ENCODE peak calls at places on chromosomes 2 and 18, in eight cellular contexts. D is lower lobe of right lung, R is adrenal gland, L is HCT116, H is mesendoderm, Z is heart left ventricle, Y is K562, B is WERI-Rb-1. X is an unnamed sample.

GRCh38 chr2:3911891-3912455 is 208.6 kb downstream of the DCDC2C start:
- DNase-seq in D (no peak), R (no peak), L (no peak), H (no peak), Z (no peak), Y (no peak), B (no peak), X (no peak)

GRCh38 chr2:105410554-105410953 is 11.7 kb upstream of the FHL2 start:
- DNase-seq in D (no peak), R (no peak), L (no peak), H (no peak), Z (no peak), Y (no peak), B (no peak), X (no peak)

GRCh38 chr2:45011621-45012602 is 2.7 kb upstream of the SIX2 start:
- DNase-seq in D (no peak), R (no peak), L (no peak), H (no peak), Z (no peak), Y (no peak), B (no peak), X (no peak)

GRCh38 chr2:23351388-23352141 is 33.4 kb upstream of the KLHL29 start:
- DNase-seq in D (peak), R (peak), L (peak), H (peak), Z (peak), Y (peak), B (peak), X (peak)

GRCh38 chr18:78406743-78407455 is 572.7 kb upstream of the SALL3 start:
- DNase-seq in D (no peak), R (no peak), L (no peak), H (no peak), Z (no peak), Y (no peak), B (peak), X (no peak)

GRCh38 chr2:231709981-231710750 is 1.8 kb downstream of the PTMA start:
- DNase-seq in D (peak), R (peak), L (no peak), H (peak), Z (peak), Y (peak), B (peak), X (peak)

GRCh38 chr18:34942975-34943374 is 98.2 kb upstream of the MAPRE2 start:
- DNase-seq in D (no peak), R (no peak), L (no peak), H (peak), Z (no peak), Y (peak), B (no peak), X (no peak)

GRCh38 chr2:163247151-163247872 is 408.7 kb upstream of the KCNH7 start:
- DNase-seq in D (no peak), R (no peak), L (no peak), H (peak), Z (no peak), Y (no peak), B (no peak), X (no peak)

GRCh38 chr18:7789853-7790552 is 222.9 kb downstream of the PTPRM start:
- DNase-seq in D (no peak), R (no peak), L (peak), H (peak), Z (no peak), Y (peak), B (peak), X (no peak)

GRCh38 chr2:200148366-200148765 is 158.1 kb upstream of the SPATS2L start:
- DNase-seq in D (no peak), R (no peak), L (no peak), H (no peak), Z (no peak), Y (no peak), B (no peak), X (no peak)

GRCh38 chr2:79124907-79125720 is 4.8 kb downstream of the REG1A start:
- DNase-seq in D (no peak), R (no peak), L (no peak), H (no peak), Z (no peak), Y (no peak), B (no peak), X (no peak)

GRCh38 chr2:231342111-231342711 is 53.3 kb upstream of the B3GNT7 start:
- DNase-seq in D (peak), R (peak), L (no peak), H (no peak), Z (no peak), Y (no peak), B (no peak), X (no peak)

GRCh38 chr2:121076885-121077549 is 208.0 kb downstream of the TFCP2L1 start:
- DNase-seq in D (peak), R (peak), L (peak), H (peak), Z (peak), Y (peak), B (peak), X (peak)

GRCh38 chr2:194549387-194549786 is 1107.6 kb upstream of the SLC39A10 start:
- DNase-seq in D (no peak), R (no peak), L (no peak), H (no peak), Z (no peak), Y (no peak), B (no peak), X (no peak)

GRCh38 chr2:179179719-179180118 is 84.9 kb downstream of the SESTD1 start:
- DNase-seq in D (no peak), R (no peak), L (no peak), H (no peak), Z (no peak), Y (no peak), B (no peak), X (no peak)

GRCh38 chr18:48727685-48728084 is 188.9 kb downstream of the CTIF start:
- DNase-seq in D (no peak), R (no peak), L (no peak), H (no peak), Z (no peak), Y (no peak), B (no peak), X (no peak)

GRCh38 chr2:217942731-217943335 is 60.0 kb downstream of the TNS1 start:
- DNase-seq in D (peak), R (no peak), L (no peak), H (no peak), Z (peak), Y (no peak), B (no peak), X (peak)

GRCh38 chr2:241009601-241010530 is 11.4 kb downstream of the SNED1 start:
- DNase-seq in D (peak), R (peak), L (no peak), H (peak), Z (no peak), Y (no peak), B (no peak), X (peak)

GRCh38 chr18:926946-927345 is 22.3 kb downstream of the ADCYAP1 start:
- DNase-seq in D (no peak), R (no peak), L (no peak), H (no peak), Z (no peak), Y (no peak), B (no peak), X (no peak)

GRCh38 chr18:24014986-24015896 is 687 bp downstream of the TTC39C start:
- DNase-seq in D (peak), R (peak), L (no peak), H (peak), Z (peak), Y (no peak), B (peak), X (peak)

GRCh38 chr2:46332686-46333281 is 35.6 kb downstream of the EPAS1 start:
- DNase-seq in D (no peak), R (no peak), L (no peak), H (no peak), Z (no peak), Y (no peak), B (no peak), X (peak)

GRCh38 chr2:27959496-27959895 is 69.0 kb downstream of the BABAM2 start:
- DNase-seq in D (no peak), R (peak), L (no peak), H (no peak), Z (no peak), Y (peak), B (no peak), X (peak)

GRCh38 chr2:44768438-44769236 is 172.9 kb upstream of the SIX3 start:
- DNase-seq in D (no peak), R (no peak), L (no peak), H (peak), Z (no peak), Y (no peak), B (peak), X (no peak)

GRCh38 chr2:60746318-60746717 is 9.8 kb upstream of the PAPOLG start:
- DNase-seq in D (no peak), R (no peak), L (no peak), H (no peak), Z (no peak), Y (no peak), B (no peak), X (no peak)

GRCh38 chr18:9209230-9209629 is 72.6 kb downstream of the ANKRD12 start:
- DNase-seq in D (no peak), R (no peak), L (no peak), H (no peak), Z (no peak), Y (no peak), B (no peak), X (no peak)

GRCh38 chr2:231683292-231683898 is 24.9 kb upstream of the PTMA start:
- DNase-seq in D (no peak), R (no peak), L (no peak), H (no peak), Z (no peak), Y (no peak), B (peak), X (no peak)

GRCh38 chr2:120720746-120721145 is 14.9 kb upstream of the GLI2 start:
- DNase-seq in D (no peak), R (no peak), L (no peak), H (no peak), Z (peak), Y (no peak), B (no peak), X (no peak)

GRCh38 chr18:78587096-78587495 is 392.5 kb upstream of the SALL3 start:
- DNase-seq in D (no peak), R (no peak), L (no peak), H (no peak), Z (no peak), Y (no peak), B (no peak), X (no peak)

GRCh38 chr2:136081582-136082210 is 36.3 kb downstream of the CXCR4 start:
- DNase-seq in D (no peak), R (no peak), L (no peak), H (peak), Z (no peak), Y (no peak), B (no peak), X (no peak)

GRCh38 chr2:62672601-62673000 is 32.9 kb upstream of the EHBP1 start:
- DNase-seq in D (peak), R (no peak), L (no peak), H (peak), Z (no peak), Y (no peak), B (no peak), X (no peak)

GRCh38 chr2:177906041-177906718 is 166.4 kb downstream of the PDE11A start:
- DNase-seq in D (peak), R (peak), L (peak), H (peak), Z (peak), Y (peak), B (peak), X (peak)

GRCh38 chr2:38099096-38099997 is 23.4 kb upstream of the CYP1B1 start:
- DNase-seq in D (no peak), R (no peak), L (no peak), H (peak), Z (no peak), Y (no peak), B (no peak), X (no peak)
- H3K27ac ChIP-seq in D (peak), R (no peak), L (no peak), H (no peak), Z (peak), Y (no peak), B (no peak), X (no peak)

GRCh38 chr2:150494234-150494913 is 6.9 kb upstream of the RND3 start:
- DNase-seq in D (no peak), R (no peak), L (no peak), H (no peak), Z (no peak), Y (no peak), B (no peak), X (no peak)
- H3K27ac ChIP-seq in D (no peak), R (no peak), L (no peak), H (no peak), Z (no peak), Y (no peak), B (no peak), X (peak)

DNA sequence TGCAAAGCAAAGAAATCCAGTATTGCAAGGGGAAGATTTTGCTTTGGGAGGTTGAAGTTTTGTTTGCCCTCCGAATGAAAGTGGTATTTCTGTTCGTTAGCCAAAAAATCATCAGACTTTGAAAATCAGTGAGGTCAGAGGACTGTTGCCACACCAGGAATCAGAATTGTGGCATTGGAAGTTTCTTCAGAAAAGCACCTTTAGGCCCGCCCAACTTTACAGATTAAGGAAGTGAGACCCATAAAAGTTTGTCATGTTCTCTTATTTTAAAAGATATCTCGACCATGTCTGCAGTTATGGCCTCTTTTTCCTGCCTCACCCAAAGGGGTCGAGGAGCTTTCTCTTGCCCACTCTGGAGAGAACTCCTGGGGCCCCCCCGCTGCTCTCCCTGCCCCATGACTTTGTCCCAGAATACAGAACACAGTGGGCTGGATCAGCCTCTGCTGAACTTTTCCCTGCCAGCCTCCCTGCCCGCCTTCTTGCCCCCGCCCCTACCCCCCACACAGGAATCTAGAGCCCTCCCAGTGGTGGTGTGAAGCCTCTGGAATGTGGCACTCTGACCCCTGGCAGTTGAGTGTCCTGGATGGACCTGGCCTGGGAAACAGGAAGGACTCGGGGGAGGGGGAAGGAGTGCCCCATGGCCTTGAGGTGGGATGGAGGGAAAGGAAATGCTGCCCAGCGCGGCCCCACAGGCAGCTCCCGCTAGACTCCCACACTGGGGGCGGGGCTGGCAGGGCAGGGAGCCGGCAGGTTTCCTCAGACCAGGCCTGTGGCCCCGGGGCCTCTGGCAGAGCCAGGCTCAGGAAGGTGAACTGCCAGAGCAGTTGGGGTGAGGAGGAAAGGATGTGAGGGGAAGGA is 25.3 kb downstream of the CRIM1 start:
- DNase-seq in D (peak), R (peak), L (no peak), H (peak), Z (no peak), Y (no peak), B (no peak), X (peak)
- H3K27ac ChIP-seq in D (no peak), R (no peak), L (no peak), H (peak), Z (no peak), Y (no peak), B (no peak), X (no peak)

DNA sequence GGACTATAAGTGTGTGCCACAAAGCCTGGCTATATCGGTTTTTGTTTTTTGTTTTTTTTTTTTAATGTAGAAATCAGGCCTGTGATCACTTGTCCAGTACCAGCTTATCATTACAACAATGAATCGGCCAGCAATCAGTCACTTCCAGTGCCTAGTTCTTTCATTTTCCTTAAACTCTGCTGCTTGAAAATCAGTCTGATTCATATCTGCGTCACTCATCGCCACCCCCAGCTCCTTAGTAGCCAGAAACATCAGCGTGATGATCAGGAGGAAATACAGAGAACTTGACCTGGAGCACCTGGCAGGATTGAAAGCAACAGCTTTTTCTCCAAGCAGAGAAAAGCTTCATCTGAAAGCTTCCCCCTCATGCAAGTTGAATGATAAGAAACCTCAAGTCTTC is 75.4 kb downstream of the SPTBN1 start:
- DNase-seq in D (no peak), R (peak), L (peak), H (no peak), Z (no peak), Y (no peak), B (no peak), X (no peak)
- H3K27ac ChIP-seq in D (no peak), R (no peak), L (no peak), H (no peak), Z (no peak), Y (no peak), B (no peak), X (peak)

GRCh38 chr2:160257742-160258577 is 57.9 kb upstream of the ITGB6 start:
- DNase-seq in D (no peak), R (no peak), L (no peak), H (peak), Z (no peak), Y (no peak), B (no peak), X (no peak)
- H3K27ac ChIP-seq in D (no peak), R (no peak), L (no peak), H (no peak), Z (no peak), Y (no peak), B (no peak), X (no peak)

GRCh38 chr2:26430826-26431225 is 29.1 kb downstream of the DRC1 start:
- DNase-seq in D (no peak), R (no peak), L (no peak), H (peak), Z (no peak), Y (no peak), B (no peak), X (no peak)
- H3K27ac ChIP-seq in D (no peak), R (no peak), L (no peak), H (no peak), Z (no peak), Y (no peak), B (no peak), X (no peak)

X was measured in right lobe of liver.